ENCODE peak calls at places on chromosomes 16 and 17, in four cellular contexts. V is cardiac fibroblast, F is GM12865, D is cardiac muscle cell. G is an unnamed sample.

GRCh38 chr17:35745749-35746320 is 7.2 kb downstream of the GAS2L2 start:
- DNase-seq in V (no peak), F (no peak), D (no peak), G (no peak)

GRCh38 chr16:84055366-84055765 is 12.8 kb upstream of the SLC38A8 start:
- DNase-seq in V (peak; percentile 18), F (no peak), D (peak; percentile 16), G (no peak)

GRCh38 chr17:50258647-50259483 is 15.4 kb upstream of the TMEM92 start:
- DNase-seq in V (peak; percentile 43), F (no peak), D (peak; percentile 52), G (peak; percentile 28)

GRCh38 chr16:12617401-12617819 is 186.3 kb downstream of the CPPED1 start:
- DNase-seq in V (no peak), F (peak; percentile 66), D (no peak), G (no peak)

GRCh38 chr17:19378416-19379293 is at the start of gene MAPK7:
- DNase-seq in V (no peak), F (no peak), D (no peak), G (no peak)

GRCh38 chr16:71344315-71344905 is 14.1 kb upstream of the CALB2 start:
- DNase-seq in V (no peak), F (no peak), D (no peak), G (no peak)

GRCh38 chr17:42188749-42189650 is 3.7 kb upstream of the HCRT start:
- DNase-seq in V (no peak), F (no peak), D (no peak), G (no peak)

GRCh38 chr17:38457577-38458371 is 29.5 kb downstream of the ARHGAP23 start:
- DNase-seq in V (no peak), F (no peak), D (no peak), G (no peak)

GRCh38 chr17:19975601-19976000 is 2.0 kb downstream of the AKAP10 start:
- DNase-seq in V (no peak), F (no peak), D (no peak), G (no peak)

GRCh38 chr16:568401-569258 is 1.1 kb upstream of the PIGQ start:
- DNase-seq in V (no peak), F (no peak), D (no peak), G (no peak)

GRCh38 chr16:85518398-85519049 is 94.6 kb upstream of the GSE1 start:
- DNase-seq in V (no peak), F (no peak), D (no peak), G (no peak)

GRCh38 chr16:8966781-8967436 is 3.2 kb upstream of the USP7 start:
- DNase-seq in V (no peak), F (no peak), D (no peak), G (no peak)

GRCh38 chr16:84438971-84439696 is 65.3 kb downstream of the MEAK7 start:
- DNase-seq in V (no peak), F (no peak), D (no peak), G (no peak)

GRCh38 chr16:72024862-72025382 is 16.4 kb downstream of the DHODH start:
- DNase-seq in V (no peak), F (no peak), D (no peak), G (no peak)

GRCh38 chr17:78979780-78980623 is at the start of gene LGALS3BP:
- DNase-seq in V (peak; percentile 94), F (no peak), D (peak; percentile 95), G (peak; percentile 88)

GRCh38 chr17:27576429-27577123 is 54.4 kb upstream of the LGALS9 start:
- DNase-seq in V (no peak), F (no peak), D (peak; percentile 45), G (no peak)

GRCh38 chr17:77610518-77610893 is 348.0 kb upstream of the TNRC6C start:
- DNase-seq in V (no peak), F (no peak), D (no peak), G (no peak)
- TF ChIP-seq CTCF in V (no peak), F (no peak), D (no peak), G (no peak)

DNA sequence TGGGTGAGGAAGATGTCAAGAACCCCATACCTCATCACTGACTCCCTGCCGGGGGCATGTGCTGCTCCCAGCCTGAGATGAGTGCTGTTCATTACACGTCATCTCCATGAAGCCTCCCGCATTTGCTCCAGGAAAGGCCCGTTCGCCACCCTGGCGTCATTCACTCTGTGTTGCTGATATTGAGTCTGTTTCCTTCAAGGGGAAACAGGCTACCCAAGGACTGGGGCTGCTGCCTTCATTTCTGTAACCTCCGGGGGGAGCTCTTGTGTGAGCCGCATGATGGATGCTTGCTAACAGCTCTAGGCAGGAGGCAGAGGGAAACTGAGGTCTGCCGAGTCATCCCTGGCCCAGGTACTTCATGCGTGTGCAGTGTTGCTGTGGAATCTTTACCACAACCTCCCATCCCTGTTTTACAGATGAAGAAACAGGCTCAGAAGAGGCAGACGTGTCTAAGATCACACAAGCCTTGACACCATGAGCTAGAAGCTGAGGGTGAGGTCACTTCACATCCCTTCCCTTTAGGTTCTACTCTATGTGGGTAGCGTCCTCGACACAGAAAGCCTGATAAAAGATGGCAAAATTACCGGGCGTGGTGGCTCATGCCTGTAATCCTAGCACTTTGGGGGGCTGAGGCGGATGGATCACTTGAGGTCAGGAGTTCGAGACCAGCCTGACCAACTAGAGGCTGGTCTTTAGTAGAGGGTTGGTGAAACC is 3.5 kb upstream of the ARMC5 start:
- DNase-seq in V (peak; percentile 27), F (no peak), D (peak; percentile 39), G (peak; percentile 45)
- TF ChIP-seq CTCF in V (peak; percentile 15), F (peak; percentile 41), D (peak; percentile 52), G (peak; percentile 59)

GRCh38 chr17:14046978-14047377 is 22.3 kb upstream of the COX10 start:
- DNase-seq in V (no peak), F (no peak), D (no peak), G (no peak)

GRCh38 chr17:14047591-14047990 is 21.7 kb upstream of the COX10 start:
- DNase-seq in V (no peak), F (no peak), D (no peak), G (no peak)

GRCh38 chr17:14050616-14051015 is 18.7 kb upstream of the COX10 start:
- DNase-seq in V (no peak), F (no peak), D (no peak), G (no peak)

GRCh38 chr17:14044702-14045101 is 24.6 kb upstream of the COX10 start:
- DNase-seq in V (no peak), F (peak; percentile 8), D (no peak), G (no peak)

DNA sequence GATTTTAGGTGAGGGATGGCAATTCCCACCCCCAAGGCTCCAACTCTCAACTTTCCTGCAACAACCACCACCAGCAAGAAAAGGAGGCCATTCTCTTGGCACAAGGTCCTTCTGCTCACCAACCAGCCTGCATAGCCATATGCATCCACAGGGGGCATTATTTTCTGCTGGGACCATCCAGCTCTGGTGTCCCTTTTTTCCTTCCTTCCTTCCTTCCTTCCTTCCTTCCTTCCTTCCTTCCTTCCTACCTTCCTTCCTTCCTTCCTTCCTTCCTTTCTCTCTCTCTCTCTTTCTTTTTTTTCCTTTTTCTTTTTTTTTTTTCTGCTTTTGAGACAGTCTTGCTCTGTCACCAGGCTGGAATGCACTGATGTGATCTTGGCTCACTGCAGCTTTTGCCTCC is 21.1 kb upstream of the COX10 start:
- DNase-seq in V (no peak), F (no peak), D (no peak), G (no peak)
- TF ChIP-seq CTCF in V (peak; percentile 41), F (peak; percentile 26), D (peak; percentile 23), G (peak; percentile 54)

GRCh38 chr16:24906901-24907300 is 61.1 kb downstream of the SLC5A11 start:
- DNase-seq in V (no peak), F (no peak), D (no peak), G (no peak)

GRCh38 chr16:24908716-24909115 is 63.0 kb downstream of the SLC5A11 start:
- DNase-seq in V (no peak), F (no peak), D (no peak), G (no peak)

GRCh38 chr16:24909856-24910255 is 64.1 kb downstream of the SLC5A11 start:
- DNase-seq in V (no peak), F (no peak), D (no peak), G (no peak)

DNA sequence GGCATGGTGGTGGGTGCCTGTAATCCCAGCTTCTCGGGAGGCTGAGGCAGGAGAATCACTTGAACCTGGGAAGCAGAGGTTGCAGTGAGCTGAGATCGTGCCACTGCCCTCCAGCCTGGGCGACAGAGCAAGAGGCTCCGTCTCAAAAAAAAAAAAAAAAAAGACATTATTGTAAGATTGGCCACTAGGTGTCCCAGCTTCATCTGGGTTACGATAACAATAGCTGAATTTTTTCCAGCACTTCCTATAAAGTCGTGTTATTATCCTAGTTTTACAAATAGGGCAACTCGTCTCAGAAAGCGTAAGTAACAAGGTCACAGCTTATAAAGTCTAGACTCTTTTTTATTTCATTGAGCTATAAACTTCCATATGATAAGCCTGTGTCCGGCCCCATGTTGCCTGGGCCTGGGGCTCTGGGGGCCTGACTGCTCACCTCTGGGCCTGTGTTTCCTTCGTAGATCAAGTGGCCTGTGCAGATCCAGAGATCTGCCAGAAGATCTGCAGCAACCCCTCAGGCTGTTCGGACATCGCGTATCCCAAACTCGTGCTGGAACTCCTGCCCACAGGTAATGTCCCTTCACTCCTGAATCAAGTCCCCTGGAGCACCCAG is 60.5 kb downstream of the SLC5A11 start:
- DNase-seq in V (peak; percentile 51), F (no peak), D (peak; percentile 54), G (peak; percentile 58)
- TF ChIP-seq CTCF in V (peak; percentile 40), F (peak; percentile 25), D (peak; percentile 50), G (peak; percentile 60)

GRCh38 chr17:43791589-43791988 is 11.4 kb downstream of the CFAP97D1 start:
- DNase-seq in V (peak; percentile 59), F (peak; percentile 19), D (peak; percentile 29), G (peak; percentile 75)
- TF ChIP-seq CTCF in V (no peak), F (no peak), D (no peak), G (no peak)

GRCh38 chr16:65121870-65122723 is at the start of gene CDH11:
- DNase-seq in V (peak; percentile 96), F (no peak), D (peak; percentile 96), G (peak; percentile 92)
- TF ChIP-seq CTCF in V (peak; percentile 26), F (no peak), D (peak; percentile 33), G (peak; percentile 46)

GRCh38 chr16:75307506-75307905 is 56.1 kb upstream of the BCAR1 start:
- DNase-seq in V (no peak), F (no peak), D (no peak), G (no peak)

GRCh38 chr16:75306102-75306762 is 54.8 kb upstream of the BCAR1 start:
- DNase-seq in V (peak; percentile 16), F (no peak), D (no peak), G (no peak)

GRCh38 chr16:75305364-75306101 is 54.1 kb upstream of the BCAR1 start:
- DNase-seq in V (peak; percentile 99), F (peak; percentile 72), D (peak; percentile 99), G (peak; percentile 100)

GRCh38 chr16:75301804-75302203 is 50.4 kb upstream of the BCAR1 start:
- DNase-seq in V (no peak), F (no peak), D (no peak), G (no peak)

GRCh38 chr16:75304521-75305363 is 53.3 kb upstream of the BCAR1 start:
- DNase-seq in V (peak; percentile 93), F (no peak), D (peak; percentile 95), G (peak; percentile 94)
- TF ChIP-seq CTCF in V (no peak), F (no peak), D (peak; percentile 5), G (peak; percentile 15)

DNA sequence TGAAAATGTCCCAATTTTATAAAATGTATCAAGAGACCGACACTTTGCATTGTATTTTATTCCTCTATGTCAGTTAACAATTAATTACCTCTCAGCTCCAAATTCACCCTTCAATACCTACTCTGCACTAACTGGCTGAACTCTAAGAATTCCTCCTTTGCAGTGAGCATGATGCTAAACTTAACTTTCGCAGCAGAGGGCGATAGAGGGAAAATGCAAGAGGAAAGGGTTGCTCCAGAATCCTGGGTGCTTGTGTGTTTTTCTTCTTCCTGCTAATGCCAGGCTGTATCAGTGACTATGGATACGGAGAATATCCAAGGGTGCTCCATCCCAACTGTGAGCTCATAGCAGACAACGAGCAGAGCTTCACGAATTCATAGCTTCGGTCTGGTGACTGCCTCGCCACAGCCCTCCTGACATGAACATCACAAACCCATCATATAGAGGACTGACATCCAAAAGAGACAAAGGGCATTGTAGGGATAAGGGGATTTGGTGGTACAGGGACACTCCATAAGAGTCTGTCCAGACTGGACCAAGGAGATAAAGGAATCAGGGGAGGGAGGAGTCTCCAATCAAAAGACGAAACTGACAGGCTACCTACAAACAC is 172.9 kb downstream of the STX8 start:
- DNase-seq in V (peak; percentile 44), F (peak; percentile 64), D (peak; percentile 60), G (peak; percentile 63)
- TF ChIP-seq CTCF in V (peak; percentile 57), F (peak; percentile 52), D (peak; percentile 63), G (peak; percentile 70)